ENCODE peak calls at places on chromosomes 13 and 19, in seven cellular contexts. One of them, this sample, is unnamed.

GRCh38 chr13:39347926-39348901 is 254.8 kb downstream of the LHFPL6 start:
- DNase-seq in suprapubic skin: no peak
- DNase-seq in HCT116: no peak
- DNase-seq in transverse colon: no peak
- DNase-seq in H1: peak
- DNase-seq in stomach: no peak
- DNase-seq in GM12891: no peak
- DNase-seq in this sample: no peak

GRCh38 chr13:37484056-37484455 is 114.5 kb downstream of the POSTN start:
- DNase-seq in suprapubic skin: no peak
- DNase-seq in HCT116: no peak
- DNase-seq in transverse colon: no peak
- DNase-seq in H1: no peak
- DNase-seq in stomach: no peak
- DNase-seq in GM12891: no peak
- DNase-seq in this sample: no peak

GRCh38 chr13:40540707-40541044 is 125.8 kb downstream of the FOXO1 start:
- DNase-seq in suprapubic skin: no peak
- DNase-seq in HCT116: no peak
- DNase-seq in transverse colon: no peak
- DNase-seq in H1: no peak
- DNase-seq in stomach: no peak
- DNase-seq in GM12891: no peak
- DNase-seq in this sample: no peak

GRCh38 chr19:34408421-34408820 is 4.2 kb downstream of the PDCD2L start:
- DNase-seq in suprapubic skin: no peak
- DNase-seq in HCT116: no peak
- DNase-seq in transverse colon: no peak
- DNase-seq in H1: no peak
- DNase-seq in stomach: no peak
- DNase-seq in GM12891: no peak
- DNase-seq in this sample: no peak

GRCh38 chr19:54955356-54955755 is 8.0 kb upstream of the NLRP7 start:
- DNase-seq in suprapubic skin: no peak
- DNase-seq in HCT116: no peak
- DNase-seq in transverse colon: no peak
- DNase-seq in H1: no peak
- DNase-seq in stomach: no peak
- DNase-seq in GM12891: no peak
- DNase-seq in this sample: no peak

GRCh38 chr13:75437582-75438318 is 44.2 kb downstream of the TBC1D4 start:
- DNase-seq in suprapubic skin: no peak
- DNase-seq in HCT116: no peak
- DNase-seq in transverse colon: no peak
- DNase-seq in H1: no peak
- DNase-seq in stomach: no peak
- DNase-seq in GM12891: no peak
- DNase-seq in this sample: no peak

GRCh38 chr19:39709026-39709872 is 5.0 kb downstream of the LGALS14 start:
- DNase-seq in suprapubic skin: no peak
- DNase-seq in HCT116: no peak
- DNase-seq in transverse colon: no peak
- DNase-seq in H1: no peak
- DNase-seq in stomach: no peak
- DNase-seq in GM12891: no peak
- DNase-seq in this sample: no peak

GRCh38 chr13:28340272-28340793 is 154.6 kb downstream of the FLT1 start:
- DNase-seq in suprapubic skin: no peak
- DNase-seq in HCT116: no peak
- DNase-seq in transverse colon: no peak
- DNase-seq in H1: no peak
- DNase-seq in stomach: no peak
- DNase-seq in GM12891: no peak
- DNase-seq in this sample: no peak

GRCh38 chr13:97975280-97975850 is 21.9 kb downstream of the IPO5 start:
- DNase-seq in suprapubic skin: no peak
- DNase-seq in HCT116: no peak
- DNase-seq in transverse colon: no peak
- DNase-seq in H1: no peak
- DNase-seq in stomach: no peak
- DNase-seq in GM12891: no peak
- DNase-seq in this sample: no peak

GRCh38 chr13:98411617-98412310 is 165.1 kb downstream of the STK24 start:
- DNase-seq in suprapubic skin: no peak
- DNase-seq in HCT116: no peak
- DNase-seq in transverse colon: peak
- DNase-seq in H1: no peak
- DNase-seq in stomach: no peak
- DNase-seq in GM12891: no peak
- DNase-seq in this sample: no peak

GRCh38 chr19:17340302-17340870 is 3.0 kb downstream of the GTPBP3 start:
- DNase-seq in suprapubic skin: no peak
- DNase-seq in HCT116: no peak
- DNase-seq in transverse colon: peak
- DNase-seq in H1: peak
- DNase-seq in stomach: peak
- DNase-seq in GM12891: no peak
- DNase-seq in this sample: no peak

GRCh38 chr13:44421853-44422525 is 48.4 kb downstream of the SERP2 start:
- DNase-seq in suprapubic skin: no peak
- DNase-seq in HCT116: no peak
- DNase-seq in transverse colon: no peak
- DNase-seq in H1: no peak
- DNase-seq in stomach: no peak
- DNase-seq in GM12891: no peak
- DNase-seq in this sample: no peak

GRCh38 chr13:35164324-35164932 is 222.4 kb downstream of the NBEA start:
- DNase-seq in suprapubic skin: no peak
- DNase-seq in HCT116: peak
- DNase-seq in transverse colon: no peak
- DNase-seq in H1: no peak
- DNase-seq in stomach: no peak
- DNase-seq in GM12891: no peak
- DNase-seq in this sample: no peak

GRCh38 chr19:53019684-53020083 is 6.0 kb downstream of the ERVV-1 start:
- DNase-seq in suprapubic skin: peak
- DNase-seq in HCT116: peak
- DNase-seq in transverse colon: no peak
- DNase-seq in H1: peak
- DNase-seq in stomach: no peak
- DNase-seq in GM12891: no peak
- DNase-seq in this sample: peak

DNA sequence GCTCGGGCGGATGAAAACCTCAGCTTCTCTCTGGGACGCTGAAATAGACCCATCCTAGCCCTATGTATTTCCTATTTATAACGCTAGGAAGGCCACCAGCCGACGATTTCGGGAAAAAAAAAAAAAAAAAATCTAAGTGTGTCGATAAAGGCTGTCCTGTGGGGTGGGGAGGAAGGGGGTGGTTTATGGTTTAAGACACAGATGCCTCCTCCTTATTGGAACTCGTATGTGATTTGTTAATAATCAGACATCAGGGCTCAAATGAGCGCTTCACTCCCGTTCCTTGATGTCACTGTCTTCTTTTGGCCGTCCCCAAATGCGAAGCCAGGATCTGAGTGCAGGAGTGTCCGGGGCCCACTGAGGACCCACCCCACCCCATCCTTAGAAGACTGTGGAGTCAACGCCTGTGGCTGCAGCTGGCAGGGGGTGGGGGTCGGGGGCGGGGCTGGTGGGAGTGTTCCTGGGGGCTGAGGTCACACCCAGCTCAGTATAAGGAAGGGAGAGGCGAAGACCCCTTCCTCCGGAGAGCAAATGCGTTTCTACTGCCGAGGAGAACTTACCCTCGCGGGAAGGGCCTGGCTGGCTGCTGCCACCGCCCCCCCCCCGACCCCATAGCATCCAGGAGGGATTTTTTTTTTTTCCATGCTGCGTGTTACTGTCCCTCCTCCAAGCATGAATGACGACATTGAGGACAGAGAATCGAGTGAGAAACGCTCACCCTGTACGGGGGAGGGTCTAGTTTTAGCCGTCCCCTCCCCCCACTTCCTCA is 971 bp downstream of the ATCAY start:
- DNase-seq in suprapubic skin: no peak
- DNase-seq in HCT116: no peak
- DNase-seq in transverse colon: no peak
- DNase-seq in H1: peak
- DNase-seq in stomach: no peak
- DNase-seq in GM12891: no peak
- DNase-seq in this sample: no peak
- TF ChIP-seq POLR2AphosphoS5 in suprapubic skin: no peak
- TF ChIP-seq POLR2AphosphoS5 in HCT116: no peak
- TF ChIP-seq POLR2AphosphoS5 in transverse colon: no peak
- TF ChIP-seq POLR2AphosphoS5 in H1: no peak
- TF ChIP-seq POLR2AphosphoS5 in stomach: no peak
- TF ChIP-seq POLR2AphosphoS5 in GM12891: no peak
- TF ChIP-seq POLR2AphosphoS5 in this sample: no peak

GRCh38 chr13:95185311-95185710 is 115.9 kb downstream of the ABCC4 start:
- DNase-seq in suprapubic skin: no peak
- DNase-seq in HCT116: no peak
- DNase-seq in transverse colon: no peak
- DNase-seq in H1: no peak
- DNase-seq in stomach: no peak
- DNase-seq in GM12891: no peak
- DNase-seq in this sample: no peak

GRCh38 chr13:95182570-95183285 is 118.5 kb downstream of the ABCC4 start:
- DNase-seq in suprapubic skin: no peak
- DNase-seq in HCT116: no peak
- DNase-seq in transverse colon: no peak
- DNase-seq in H1: no peak
- DNase-seq in stomach: no peak
- DNase-seq in GM12891: no peak
- DNase-seq in this sample: no peak

GRCh38 chr13:95180513-95181245 is 120.6 kb downstream of the ABCC4 start:
- DNase-seq in suprapubic skin: no peak
- DNase-seq in HCT116: no peak
- DNase-seq in transverse colon: no peak
- DNase-seq in H1: no peak
- DNase-seq in stomach: no peak
- DNase-seq in GM12891: no peak
- DNase-seq in this sample: no peak

GRCh38 chr13:95184317-95184716 is 116.9 kb downstream of the ABCC4 start:
- DNase-seq in suprapubic skin: no peak
- DNase-seq in HCT116: no peak
- DNase-seq in transverse colon: no peak
- DNase-seq in H1: no peak
- DNase-seq in stomach: no peak
- DNase-seq in GM12891: no peak
- DNase-seq in this sample: no peak

DNA sequence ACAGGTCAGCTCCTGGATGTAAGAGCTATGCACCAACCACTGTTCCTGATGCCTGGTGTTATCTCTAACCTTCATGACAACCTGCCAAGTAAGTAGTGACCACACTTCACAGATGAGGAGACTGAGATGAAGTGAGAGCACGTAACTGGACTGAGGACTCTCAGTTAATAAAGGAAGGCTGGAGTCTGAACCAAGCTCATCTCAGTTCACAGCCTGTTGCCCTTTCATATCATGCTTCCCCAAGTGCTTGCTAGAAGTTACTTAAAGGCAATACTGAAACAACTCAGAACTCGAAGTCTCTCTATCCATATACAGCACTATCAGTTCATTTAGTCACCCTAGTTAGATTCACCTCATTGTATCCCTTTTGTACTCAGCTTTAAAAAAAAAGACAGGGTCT is 119.7 kb downstream of the ABCC4 start:
- DNase-seq in suprapubic skin: no peak
- DNase-seq in HCT116: no peak
- DNase-seq in transverse colon: no peak
- DNase-seq in H1: no peak
- DNase-seq in stomach: no peak
- DNase-seq in GM12891: peak
- DNase-seq in this sample: no peak
- TF ChIP-seq POLR2AphosphoS5 in suprapubic skin: no peak
- TF ChIP-seq POLR2AphosphoS5 in HCT116: no peak
- TF ChIP-seq POLR2AphosphoS5 in transverse colon: no peak
- TF ChIP-seq POLR2AphosphoS5 in H1: no peak
- TF ChIP-seq POLR2AphosphoS5 in stomach: no peak
- TF ChIP-seq POLR2AphosphoS5 in GM12891: no peak
- TF ChIP-seq POLR2AphosphoS5 in this sample: no peak

DNA sequence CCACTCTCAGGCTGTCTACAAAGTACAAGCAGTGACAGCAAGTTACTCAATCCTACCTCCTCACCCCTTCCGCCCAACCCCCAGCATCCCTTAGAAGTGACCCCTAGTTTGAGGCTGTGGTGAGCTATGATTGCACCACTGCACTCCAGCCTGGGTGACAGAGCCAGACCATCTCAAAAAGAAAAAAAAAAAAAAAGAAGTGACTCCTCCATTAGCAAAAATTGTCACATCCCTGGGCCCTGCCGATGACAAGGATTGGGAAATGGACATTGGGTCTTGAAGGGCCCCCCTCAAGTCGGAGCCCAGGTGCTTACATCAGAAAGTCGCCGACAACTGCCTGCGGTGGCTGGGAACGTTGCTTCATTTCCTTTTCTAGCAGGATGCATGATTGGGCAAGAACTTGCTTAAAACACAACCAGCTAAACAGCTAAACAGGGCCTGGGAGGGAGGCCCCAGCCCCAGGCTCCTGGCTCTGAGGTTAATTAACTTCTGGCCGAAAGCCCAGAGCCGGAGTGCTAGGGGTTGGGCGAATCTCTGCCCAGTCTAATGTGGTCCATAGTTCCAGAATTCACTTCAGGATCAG is 15.3 kb downstream of the RAB3D start:
- DNase-seq in suprapubic skin: peak
- DNase-seq in HCT116: no peak
- DNase-seq in transverse colon: peak
- DNase-seq in H1: no peak
- DNase-seq in stomach: peak
- DNase-seq in GM12891: peak
- DNase-seq in this sample: peak
- TF ChIP-seq POLR2AphosphoS5 in suprapubic skin: peak
- TF ChIP-seq POLR2AphosphoS5 in HCT116: no peak
- TF ChIP-seq POLR2AphosphoS5 in transverse colon: peak
- TF ChIP-seq POLR2AphosphoS5 in H1: no peak
- TF ChIP-seq POLR2AphosphoS5 in stomach: peak
- TF ChIP-seq POLR2AphosphoS5 in GM12891: no peak
- TF ChIP-seq POLR2AphosphoS5 in this sample: peak

GRCh38 chr19:48630289-48631036 is 6.7 kb downstream of the DBP start:
- DNase-seq in suprapubic skin: no peak
- DNase-seq in HCT116: no peak
- DNase-seq in transverse colon: peak
- DNase-seq in H1: peak
- DNase-seq in stomach: peak
- DNase-seq in GM12891: no peak
- DNase-seq in this sample: no peak

GRCh38 chr19:48628486-48629296 is 8.5 kb downstream of the DBP start:
- DNase-seq in suprapubic skin: no peak
- DNase-seq in HCT116: no peak
- DNase-seq in transverse colon: peak
- DNase-seq in H1: no peak
- DNase-seq in stomach: no peak
- DNase-seq in GM12891: no peak
- DNase-seq in this sample: no peak

GRCh38 chr19:48629599-48630288 is 7.4 kb downstream of the DBP start:
- DNase-seq in suprapubic skin: no peak
- DNase-seq in HCT116: peak
- DNase-seq in transverse colon: peak
- DNase-seq in H1: peak
- DNase-seq in stomach: peak
- DNase-seq in GM12891: no peak
- DNase-seq in this sample: no peak

GRCh38 chr19:48627865-48628314 is 8.6 kb downstream of the SPHK2 start:
- DNase-seq in suprapubic skin: no peak
- DNase-seq in HCT116: no peak
- DNase-seq in transverse colon: no peak
- DNase-seq in H1: no peak
- DNase-seq in stomach: no peak
- DNase-seq in GM12891: no peak
- DNase-seq in this sample: no peak

GRCh38 chr19:48629297-48629598 is 7.9 kb downstream of the DBP start:
- DNase-seq in suprapubic skin: no peak
- DNase-seq in HCT116: no peak
- DNase-seq in transverse colon: peak
- DNase-seq in H1: no peak
- DNase-seq in stomach: no peak
- DNase-seq in GM12891: no peak
- DNase-seq in this sample: no peak
- TF ChIP-seq POLR2AphosphoS5 in suprapubic skin: no peak
- TF ChIP-seq POLR2AphosphoS5 in HCT116: no peak
- TF ChIP-seq POLR2AphosphoS5 in transverse colon: no peak
- TF ChIP-seq POLR2AphosphoS5 in H1: no peak
- TF ChIP-seq POLR2AphosphoS5 in stomach: no peak
- TF ChIP-seq POLR2AphosphoS5 in GM12891: no peak
- TF ChIP-seq POLR2AphosphoS5 in this sample: no peak